ENCODE peak calls at places on chromosomes 12 and 14, in five cellular contexts. L, I, O, V and G are unnamed samples.

GRCh38 chr12:123160801-123161487 is 10.1 kb upstream of the PITPNM2 start:
- DNase-seq in L (no peak), I (no peak), O (no peak), V (no peak), G (no peak)

GRCh38 chr14:79408696-79409095 is 802.6 kb downstream of the DIO2 start:
- DNase-seq in L (no peak), I (no peak), O (no peak), V (no peak), G (no peak)

GRCh38 chr14:52397844-52398243 is 83.7 kb downstream of the PTGER2 start:
- DNase-seq in L (no peak), I (peak; percentile 44), O (no peak), V (no peak), G (no peak)

GRCh38 chr12:54616933-54617535 is 17.7 kb downstream of the LACRT start:
- DNase-seq in L (no peak), I (no peak), O (no peak), V (no peak), G (no peak)

GRCh38 chr12:2154050-2154449 is 101.3 kb downstream of the CACNA1C start:
- DNase-seq in L (no peak), I (peak; percentile 59), O (no peak), V (no peak), G (no peak)

GRCh38 chr12:107491856-107492255 is 193.7 kb upstream of the PWP1 start:
- DNase-seq in L (no peak), I (peak; percentile 21), O (no peak), V (no peak), G (no peak)

GRCh38 chr12:10891937-10892336 is 7.9 kb upstream of the PRH1 start:
- DNase-seq in L (no peak), I (no peak), O (no peak), V (no peak), G (no peak)

GRCh38 chr12:778615-779014 is 26.2 kb downstream of the WNK1 start:
- DNase-seq in L (no peak), I (no peak), O (no peak), V (no peak), G (no peak)

GRCh38 chr12:65696227-65696626 is 128.1 kb upstream of the HMGA2 start:
- DNase-seq in L (no peak), I (no peak), O (no peak), V (no peak), G (no peak)

GRCh38 chr12:113155641-113156040 is 6.1 kb downstream of the CFAP73 start:
- DNase-seq in L (no peak), I (no peak), O (no peak), V (no peak), G (no peak)

GRCh38 chr14:81772391-81772790 is 238.7 kb upstream of the SEL1L start:
- DNase-seq in L (no peak), I (no peak), O (no peak), V (no peak), G (no peak)

GRCh38 chr14:100285021-100285912 is 21.0 kb downstream of the SLC25A29 start:
- DNase-seq in L (peak; percentile 75), I (peak; percentile 82), O (peak; percentile 80), V (peak; percentile 82), G (no peak)

GRCh38 chr14:61147369-61147897 is 133.7 kb downstream of the TMEM30B start:
- DNase-seq in L (no peak), I (peak; percentile 76), O (no peak), V (no peak), G (no peak)

GRCh38 chr12:113403435-113404415 is at the start of gene SDS:
- DNase-seq in L (no peak), I (peak; percentile 18), O (peak; percentile 73), V (no peak), G (no peak)

GRCh38 chr14:105410642-105411016 is 9.0 kb upstream of the MTA1 start:
- DNase-seq in L (no peak), I (no peak), O (no peak), V (no peak), G (peak; percentile 53)

GRCh38 chr14:35534130-35534883 is at the start of gene INSM2:
- DNase-seq in L (peak; percentile 11), I (no peak), O (no peak), V (peak; percentile 10), G (no peak)

GRCh38 chr12:55060470-55060869 is 40.7 kb downstream of the NEUROD4 start:
- DNase-seq in L (no peak), I (no peak), O (no peak), V (peak; percentile 23), G (no peak)

GRCh38 chr12:113071063-113071426 is 14.5 kb downstream of the DTX1 start:
- DNase-seq in L (no peak), I (no peak), O (no peak), V (no peak), G (no peak)

GRCh38 chr12:107092669-107093546 is 441 bp downstream of the CRY1 start:
- DNase-seq in L (peak; percentile 67), I (peak; percentile 80), O (no peak), V (no peak), G (peak; percentile 58)

GRCh38 chr12:64218597-64218996 is 3.5 kb downstream of the KICS2 start:
- DNase-seq in L (no peak), I (no peak), O (no peak), V (no peak), G (no peak)

GRCh38 chr12:94165152-94165551 is 16.8 kb downstream of the PLXNC1 start:
- DNase-seq in L (no peak), I (no peak), O (no peak), V (no peak), G (no peak)

GRCh38 chr12:12511895-12512674 is 50.6 kb downstream of the DUSP16 start:
- DNase-seq in L (no peak), I (no peak), O (no peak), V (no peak), G (no peak)

GRCh38 chr12:9843416-9843815 is 16.1 kb downstream of the KLRF1 start:
- DNase-seq in L (no peak), I (peak; percentile 0), O (no peak), V (no peak), G (no peak)

GRCh38 chr14:62776300-62776699 is 269.0 kb downstream of the KCNH5 start:
- DNase-seq in L (no peak), I (peak; percentile 20), O (no peak), V (no peak), G (no peak)

GRCh38 chr12:2154521-2154920 is 101.7 kb downstream of the CACNA1C start:
- DNase-seq in L (no peak), I (no peak), O (no peak), V (no peak), G (no peak)

GRCh38 chr12:82517027-82517426 is 158.7 kb downstream of the METTL25 start:
- DNase-seq in L (no peak), I (no peak), O (no peak), V (peak; percentile 24), G (no peak)

GRCh38 chr12:15474766-15475165 is 152.5 kb downstream of the PTPRO start:
- DNase-seq in L (no peak), I (no peak), O (no peak), V (no peak), G (no peak)

GRCh38 chr14:89391123-89391522 is 25.9 kb downstream of the FOXN3 start:
- DNase-seq in L (no peak), I (peak; percentile 19), O (no peak), V (no peak), G (no peak)

GRCh38 chr14:89391556-89391955 is 25.5 kb downstream of the FOXN3 start:
- DNase-seq in L (no peak), I (no peak), O (no peak), V (no peak), G (no peak)

GRCh38 chr14:89397569-89397968 is 19.5 kb downstream of the FOXN3 start:
- DNase-seq in L (no peak), I (no peak), O (no peak), V (peak; percentile 34), G (no peak)

GRCh38 chr14:89393346-89393745 is 23.7 kb downstream of the FOXN3 start:
- DNase-seq in L (no peak), I (no peak), O (no peak), V (no peak), G (no peak)

GRCh38 chr14:89394920-89395319 is 22.1 kb downstream of the FOXN3 start:
- DNase-seq in L (no peak), I (no peak), O (no peak), V (no peak), G (no peak)
- H3K4me1 ChIP-seq in L (peaks cover 4% of the 10 kb centered on the region), I (peaks cover 23% of the 10 kb centered on the region), O (peaks cover 29% of the 10 kb centered on the region), V (peaks cover 61% of the 10 kb centered on the region), G (no peaks in the 10 kb centered on the region)

GRCh38 chr14:27672047-27672446 is 1074.2 kb upstream of the NOVA1 start:
- DNase-seq in L (no peak), I (no peak), O (no peak), V (no peak), G (no peak)
- H3K4me3 ChIP-seq in L (no peak overlapping the region), I (no peak overlapping the region), O (no peak overlapping the region), V (no peak overlapping the region), G (no peak overlapping the region)

GRCh38 chr12:118140825-118141224 is 4.9 kb downstream of the PEBP1 start:
- DNase-seq in L (no peak), I (no peak), O (no peak), V (no peak), G (no peak)

GRCh38 chr12:118144499-118144898 is 8.6 kb downstream of the PEBP1 start:
- DNase-seq in L (no peak), I (no peak), O (no peak), V (no peak), G (no peak)

GRCh38 chr12:118148287-118148686 is 12.4 kb downstream of the PEBP1 start:
- DNase-seq in L (no peak), I (no peak), O (no peak), V (no peak), G (no peak)

GRCh38 chr12:118145798-118146156 is 9.9 kb downstream of the PEBP1 start:
- DNase-seq in L (no peak), I (no peak), O (no peak), V (no peak), G (no peak)

DNA sequence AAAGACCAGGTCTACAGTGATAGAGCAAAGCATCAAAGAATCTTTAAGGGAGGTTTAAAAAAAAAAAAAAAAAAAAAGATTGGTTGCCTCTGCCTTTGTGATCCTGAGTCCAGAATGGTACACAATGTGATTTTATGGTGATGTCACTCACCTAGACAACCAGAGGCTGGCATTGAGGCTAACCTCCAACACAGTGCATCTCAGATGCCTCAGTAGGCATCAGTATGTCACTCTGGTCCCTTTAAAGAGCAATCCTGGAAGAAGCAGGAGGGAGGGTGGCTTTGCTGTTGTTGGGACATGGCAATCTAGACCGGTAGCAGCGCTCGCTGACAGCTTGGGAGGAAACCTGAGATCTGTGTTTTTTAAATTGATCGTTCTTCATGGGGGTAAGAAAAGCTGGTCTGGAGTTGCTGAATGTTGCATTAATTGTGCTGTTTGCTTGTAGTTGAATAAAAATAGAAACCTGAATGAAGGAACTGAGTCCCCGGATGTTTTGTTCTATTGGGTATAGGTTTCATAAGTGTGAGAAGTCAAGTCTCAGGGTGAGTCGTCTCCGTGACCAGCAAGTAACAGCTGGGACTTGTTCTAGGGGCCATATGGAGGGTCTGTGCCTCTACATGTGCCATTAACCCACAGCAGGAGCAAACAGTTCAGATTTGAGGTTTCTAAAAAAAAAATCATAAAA is 9.3 kb downstream of the PEBP1 start:
- DNase-seq in L (no peak), I (no peak), O (no peak), V (no peak), G (no peak)
- H3K4me1 ChIP-seq in L (no peaks in the 10 kb centered on the region), I (no peaks in the 10 kb centered on the region), O (no peaks in the 10 kb centered on the region), V (no peaks in the 10 kb centered on the region), G (no peaks in the 10 kb centered on the region)

DNA sequence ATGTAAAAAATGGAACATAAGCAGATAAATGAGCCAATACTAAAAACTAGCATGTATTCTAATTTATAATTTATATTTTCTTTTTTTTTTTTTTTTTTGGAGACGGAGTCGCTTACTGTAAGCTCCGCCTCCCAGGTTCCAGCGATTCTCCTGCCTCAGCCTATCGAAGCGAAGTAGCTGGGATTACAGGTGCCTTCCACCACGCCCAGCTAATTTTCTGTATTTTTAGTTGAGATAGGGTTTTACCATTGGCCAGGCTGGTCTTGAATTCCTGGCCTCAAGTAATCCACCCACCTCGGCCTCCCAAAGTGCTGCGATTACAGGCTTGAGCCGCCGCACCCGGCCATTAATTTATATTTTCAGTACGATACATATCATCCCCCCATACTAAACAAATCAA is 2.7 kb downstream of the MAPK1IP1L start:
- DNase-seq in L (no peak), I (no peak), O (no peak), V (no peak), G (no peak)
- H3K4me3 ChIP-seq in L (no peak overlapping the region), I (no peak overlapping the region), O (no peak overlapping the region), V (no peak overlapping the region), G (no peak overlapping the region)